ENCODE peak calls at places on chromosomes 1 and 21, in nine cellular contexts. X is GM12864, Z is cardiac fibroblast, O is RWPE1, P is Calu3, Q is sigmoid colon, C is foreskin keratinocyte, V is mammary epithelial cell, J is fibroblast of mammary gland. L is an unnamed sample.

GRCh38 chr21:41478319-41479177 is 29.4 kb downstream of the TMPRSS2 start:
- DNase-seq in P (no peak), V (peak), J (no peak), Z (no peak), X (no peak), O (no peak), Q (no peak), C (no peak), L (no peak)

GRCh38 chr1:15916417-15916816 is 59.5 kb downstream of the ZBTB17 start:
- DNase-seq in J (peak), Q (no peak), Z (peak), O (no peak), X (no peak), V (peak), C (no peak), P (no peak), L (no peak)

GRCh38 chr21:26169061-26169610 is 1.4 kb downstream of the APP start:
- DNase-seq in C (peak), J (peak), V (peak), Z (peak), P (peak), Q (peak), O (peak), X (no peak), L (no peak)

GRCh38 chr1:212699104-212699838 is 369 bp downstream of the BATF3 start:
- DNase-seq in X (no peak), V (no peak), C (no peak), P (peak), Q (peak), Z (peak), O (peak), J (peak), L (no peak)

GRCh38 chr1:164562947-164563346 is 4.0 kb downstream of the PBX1 start:
- DNase-seq in X (no peak), C (no peak), Q (no peak), V (peak), J (no peak), Z (peak), O (no peak), P (no peak), L (no peak)

GRCh38 chr1:236063919-236064673 is 794 bp downstream of the NID1 start:
- DNase-seq in P (peak), C (no peak), Z (peak), O (peak), J (peak), X (no peak), V (peak), Q (peak), L (no peak)

GRCh38 chr1:239914827-239915231 is 176.9 kb upstream of the FMN2 start:
- DNase-seq in V (peak), Z (peak), J (peak), C (no peak), Q (no peak), P (no peak), X (no peak), O (peak), L (no peak)

GRCh38 chr1:232212248-232212647 is 417.7 kb downstream of the SIPA1L2 start:
- DNase-seq in C (no peak), P (no peak), V (no peak), J (no peak), X (no peak), Z (no peak), O (no peak), Q (no peak), L (no peak)

GRCh38 chr21:34187935-34188334 is 114.6 kb downstream of the MRPS6 start:
- DNase-seq in Z (no peak), J (peak), V (no peak), X (no peak), C (no peak), P (no peak), Q (no peak), O (no peak), L (no peak)

GRCh38 chr1:29200905-29201594 is 19.4 kb upstream of the SRSF4 start:
- DNase-seq in J (peak), X (no peak), Z (no peak), C (no peak), O (no peak), Q (no peak), P (no peak), V (no peak), L (no peak)

GRCh38 chr1:115782571-115783281 is 14.2 kb upstream of the CASQ2 start:
- DNase-seq in J (peak), C (peak), O (peak), V (peak), X (no peak), Q (no peak), Z (peak), P (peak), L (no peak)

GRCh38 chr1:15243275-15244043 is 3.6 kb upstream of the FHAD1 start:
- DNase-seq in J (no peak), V (no peak), C (no peak), O (no peak), X (no peak), Z (no peak), P (no peak), Q (peak), L (no peak)

GRCh38 chr1:44251486-44251885 is 38.2 kb downstream of the DMAP1 start:
- DNase-seq in Q (no peak), Z (no peak), J (no peak), X (no peak), P (no peak), O (no peak), V (no peak), C (no peak), L (no peak)

GRCh38 chr1:44246806-44247205 is 33.5 kb downstream of the DMAP1 start:
- DNase-seq in C (no peak), J (no peak), Q (no peak), P (no peak), O (no peak), X (no peak), V (no peak), Z (no peak), L (no peak)

GRCh38 chr1:44250113-44250781 is 37.0 kb downstream of the DMAP1 start:
- DNase-seq in Z (no peak), P (no peak), V (no peak), Q (no peak), C (no peak), X (no peak), J (no peak), O (no peak), L (no peak)

GRCh38 chr1:44251989-44252625 is 38.8 kb downstream of the DMAP1 start:
- DNase-seq in J (no peak), X (no peak), C (no peak), P (no peak), V (no peak), O (no peak), Z (no peak), Q (no peak), L (no peak)

GRCh38 chr1:44249543-44249942 is 36.3 kb downstream of the DMAP1 start:
- DNase-seq in P (no peak), V (no peak), C (no peak), J (peak), O (no peak), Q (peak), X (no peak), Z (no peak), L (no peak)
- TF ChIP-seq CTCF in P (no peak), V (no peak), C (no peak), J (no peak), O (no peak), Q (no peak), X (no peak), Z (no peak), L (no peak)

GRCh38 chr1:173506437-173506836 is 29.3 kb downstream of the PRDX6 start:
- DNase-seq in V (no peak), Q (no peak), Z (no peak), X (no peak), C (no peak), P (peak), O (no peak), J (no peak), L (no peak)
- TF ChIP-seq CTCF in V (peak), Q (no peak), Z (no peak), X (peak), C (peak), P (peak), O (no peak), J (no peak), L (peak)

GRCh38 chr1:158496379-158496778 is 24.4 kb downstream of the OR10R2 start:
- DNase-seq in J (peak), P (no peak), V (peak), C (no peak), Z (peak), O (no peak), Q (no peak), X (no peak), L (no peak)

GRCh38 chr1:158491372-158491771 is 19.4 kb downstream of the OR10R2 start:
- DNase-seq in O (no peak), C (no peak), Q (no peak), J (no peak), V (no peak), P (no peak), X (no peak), Z (no peak), L (no peak)

DNA sequence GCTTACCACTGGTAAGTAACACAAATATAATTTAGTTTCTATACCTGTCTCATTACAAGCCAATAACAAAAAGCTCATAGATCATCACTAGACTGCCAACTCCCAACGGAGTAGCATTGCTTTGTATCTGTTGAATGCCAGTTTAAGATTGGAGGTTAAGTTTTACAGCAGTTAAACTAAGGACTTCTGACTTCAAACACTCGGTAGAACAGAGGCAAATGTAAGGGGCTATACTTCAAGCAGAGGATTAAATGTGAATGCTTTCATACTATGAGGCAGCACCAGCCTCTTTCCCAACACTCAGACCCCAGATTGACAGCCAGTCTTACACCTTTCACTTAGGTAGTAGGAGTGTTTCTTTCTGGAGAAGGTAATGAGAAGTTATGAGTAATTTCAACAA is 22.7 kb downstream of the OR10R2 start:
- DNase-seq in J (no peak), Z (no peak), C (no peak), P (no peak), X (no peak), Q (no peak), O (no peak), V (no peak), L (no peak)
- TF ChIP-seq CTCF in J (no peak), Z (no peak), C (no peak), P (no peak), X (no peak), Q (no peak), O (no peak), V (no peak), L (no peak)

GRCh38 chr1:109201123-109201703 is 12.5 kb upstream of the SARS1 start:
- DNase-seq in C (peak), J (peak), Q (no peak), Z (peak), V (peak), O (peak), P (peak), X (no peak), L (no peak)
- TF ChIP-seq CTCF in C (peak), J (peak), Q (no peak), Z (peak), V (peak), O (no peak), P (peak), X (peak), L (peak)

GRCh38 chr1:111030590-111030989 is 66.9 kb upstream of the LRIF1 start:
- DNase-seq in X (peak), P (peak), O (peak), Q (no peak), J (peak), C (peak), V (peak), Z (peak), L (no peak)
- TF ChIP-seq CTCF in X (peak), P (peak), O (peak), Q (no peak), J (peak), C (peak), V (peak), Z (peak), L (peak)

GRCh38 chr1:182662121-182662890 is 22.1 kb downstream of the RGS8 start:
- DNase-seq in X (no peak), J (no peak), V (no peak), Z (no peak), O (no peak), P (no peak), C (no peak), Q (no peak), L (no peak)
- TF ChIP-seq CTCF in X (no peak), J (no peak), V (no peak), Z (no peak), O (no peak), P (no peak), C (no peak), Q (no peak), L (no peak)

GRCh38 chr1:46445773-46446256 is 43.8 kb upstream of the DMBX1 start:
- DNase-seq in O (no peak), P (no peak), V (no peak), Z (no peak), J (no peak), C (no peak), Q (no peak), X (no peak), L (no peak)
- TF ChIP-seq CTCF in O (no peak), P (no peak), V (no peak), Z (no peak), J (no peak), C (peak), Q (no peak), X (no peak), L (no peak)